ENCODE peak calls at places on chromosomes 16 and 17, in five cellular contexts. U is stimulated activated CD4-positive, alpha-beta T cell treated with anti-CD3 and anti-CD28 coated beads, Interleukin-12 subunit alpha, Interleukin-12 subunit beta, amount 100 ng/mL, for 48 hours; X is GM23248; O is cerebellar nuclear complex; H is anterior cingulate cortex. W is an unnamed sample.

GRCh38 chr16:73418746-73419145 is 370.8 kb upstream of the ZFHX3 start:
- DNase-seq in X (no peak), O (no peak), U (no peak), H (no peak), W (no peak)

GRCh38 chr16:71499775-71500364 is 10.7 kb upstream of the ZNF19 start:
- DNase-seq in X (peak), U (no peak), O (no peak), H (no peak), W (no peak)

GRCh38 chr16:5428932-5429331 is 331.3 kb upstream of the EEF2KMT start:
- DNase-seq in O (no peak), X (no peak), U (no peak), H (no peak), W (no peak)

GRCh38 chr17:4001048-4001590 is 36.9 kb upstream of the ATP2A3 start:
- DNase-seq in X (no peak), H (no peak), O (no peak), U (no peak), W (no peak)

GRCh38 chr17:81329927-81330883 is 35.1 kb upstream of the SLC38A10 start:
- DNase-seq in H (no peak), X (peak), U (no peak), O (no peak), W (no peak)

GRCh38 chr17:51305182-51305581 is 44.8 kb downstream of the UTP18 start:
- DNase-seq in O (no peak), H (no peak), U (no peak), X (no peak), W (no peak)

GRCh38 chr16:30805370-30806169 is 18.6 kb upstream of the ZNF629 start:
- DNase-seq in H (peak), X (peak), U (peak), O (peak), W (no peak)

GRCh38 chr17:59093702-59094231 is 12.9 kb downstream of the TRIM37 start:
- DNase-seq in X (peak), H (no peak), U (no peak), O (no peak), W (no peak)

GRCh38 chr17:83152745-83153611 is 73.6 kb downstream of the METRNL start:
- DNase-seq in H (no peak), X (no peak), U (no peak), O (no peak), W (no peak)

GRCh38 chr16:68100504-68100903 is 15.3 kb downstream of the NFATC3 start:
- DNase-seq in U (no peak), H (no peak), X (no peak), O (no peak), W (no peak)

W was measured in stimulated activated CD8-positive, alpha-beta memory T cell treated with anti-CD3 and anti-CD28 coated beads, Interleukin-4, amount 100 ng/mL, for 24 hours.